ENCODE peak calls at places on chromosome 21, in seven cellular contexts. One of them, this sample, is unnamed.

GRCh38 chr21:38268859-38269566 is 12.2 kb downstream of the KCNJ15 start:
- DNase-seq in body of pancreas: no peak
- DNase-seq in T-helper 17 cell: no peak
- DNase-seq in Calu3: no peak
- DNase-seq in stimulated activated CD8-positive, alpha-beta memory T cell treated with anti-CD3 and anti-CD28 coated beads, Interleukin-4, amount 100 ng/mL, for 24 hours: no peak
- DNase-seq in uterus: no peak
- DNase-seq in fibroblast of mammary gland: no peak
- DNase-seq in this sample: no peak

GRCh38 chr21:26120833-26121232 is 49.7 kb downstream of the APP start:
- DNase-seq in stimulated activated CD8-positive, alpha-beta memory T cell treated with anti-CD3 and anti-CD28 coated beads, Interleukin-4, amount 100 ng/mL, for 24 hours: no peak
- DNase-seq in T-helper 17 cell: no peak
- DNase-seq in fibroblast of mammary gland: peak
- DNase-seq in uterus: no peak
- DNase-seq in Calu3: no peak
- DNase-seq in body of pancreas: no peak
- DNase-seq in this sample: no peak

GRCh38 chr21:34909492-34910292 is 139.4 kb downstream of the RUNX1 start:
- DNase-seq in T-helper 17 cell: no peak
- DNase-seq in stimulated activated CD8-positive, alpha-beta memory T cell treated with anti-CD3 and anti-CD28 coated beads, Interleukin-4, amount 100 ng/mL, for 24 hours: no peak
- DNase-seq in body of pancreas: no peak
- DNase-seq in Calu3: no peak
- DNase-seq in uterus: no peak
- DNase-seq in fibroblast of mammary gland: peak
- DNase-seq in this sample: no peak

GRCh38 chr21:32137266-32137665 is 141.6 kb downstream of the MIS18A start:
- DNase-seq in Calu3: no peak
- DNase-seq in body of pancreas: no peak
- DNase-seq in uterus: no peak
- DNase-seq in T-helper 17 cell: no peak
- DNase-seq in fibroblast of mammary gland: no peak
- DNase-seq in stimulated activated CD8-positive, alpha-beta memory T cell treated with anti-CD3 and anti-CD28 coated beads, Interleukin-4, amount 100 ng/mL, for 24 hours: no peak
- DNase-seq in this sample: no peak

GRCh38 chr21:42219606-42220137 is 732 bp downstream of the ABCG1 start:
- DNase-seq in stimulated activated CD8-positive, alpha-beta memory T cell treated with anti-CD3 and anti-CD28 coated beads, Interleukin-4, amount 100 ng/mL, for 24 hours: no peak
- DNase-seq in fibroblast of mammary gland: no peak
- DNase-seq in body of pancreas: no peak
- DNase-seq in Calu3: no peak
- DNase-seq in uterus: no peak
- DNase-seq in T-helper 17 cell: peak
- DNase-seq in this sample: no peak

GRCh38 chr21:44532712-44533111 is 7.3 kb downstream of the KRTAP10-1 start:
- DNase-seq in fibroblast of mammary gland: no peak
- DNase-seq in uterus: no peak
- DNase-seq in T-helper 17 cell: no peak
- DNase-seq in body of pancreas: no peak
- DNase-seq in stimulated activated CD8-positive, alpha-beta memory T cell treated with anti-CD3 and anti-CD28 coated beads, Interleukin-4, amount 100 ng/mL, for 24 hours: no peak
- DNase-seq in Calu3: no peak
- DNase-seq in this sample: no peak

GRCh38 chr21:15096146-15096545 is 31.3 kb upstream of the NRIP1 start:
- DNase-seq in uterus: no peak
- DNase-seq in Calu3: no peak
- DNase-seq in body of pancreas: no peak
- DNase-seq in T-helper 17 cell: no peak
- DNase-seq in fibroblast of mammary gland: no peak
- DNase-seq in stimulated activated CD8-positive, alpha-beta memory T cell treated with anti-CD3 and anti-CD28 coated beads, Interleukin-4, amount 100 ng/mL, for 24 hours: no peak
- DNase-seq in this sample: no peak

GRCh38 chr21:43994646-43995045 is 17.5 kb upstream of the TRAPPC10 start:
- DNase-seq in Calu3: no peak
- DNase-seq in uterus: no peak
- DNase-seq in body of pancreas: no peak
- DNase-seq in T-helper 17 cell: no peak
- DNase-seq in fibroblast of mammary gland: no peak
- DNase-seq in stimulated activated CD8-positive, alpha-beta memory T cell treated with anti-CD3 and anti-CD28 coated beads, Interleukin-4, amount 100 ng/mL, for 24 hours: no peak
- DNase-seq in this sample: no peak

GRCh38 chr21:45136927-45137611 is 62.7 kb downstream of the ADARB1 start:
- DNase-seq in Calu3: peak
- DNase-seq in uterus: peak
- DNase-seq in fibroblast of mammary gland: peak
- DNase-seq in stimulated activated CD8-positive, alpha-beta memory T cell treated with anti-CD3 and anti-CD28 coated beads, Interleukin-4, amount 100 ng/mL, for 24 hours: peak
- DNase-seq in T-helper 17 cell: peak
- DNase-seq in body of pancreas: peak
- DNase-seq in this sample: peak

GRCh38 chr21:46021398-46021797 is 39.8 kb downstream of the COL6A1 start:
- DNase-seq in stimulated activated CD8-positive, alpha-beta memory T cell treated with anti-CD3 and anti-CD28 coated beads, Interleukin-4, amount 100 ng/mL, for 24 hours: no peak
- DNase-seq in T-helper 17 cell: no peak
- DNase-seq in fibroblast of mammary gland: no peak
- DNase-seq in Calu3: no peak
- DNase-seq in uterus: no peak
- DNase-seq in body of pancreas: no peak
- DNase-seq in this sample: no peak

GRCh38 chr21:37792046-37792445 is 124.2 kb downstream of the KCNJ6 start:
- DNase-seq in body of pancreas: no peak
- DNase-seq in Calu3: no peak
- DNase-seq in stimulated activated CD8-positive, alpha-beta memory T cell treated with anti-CD3 and anti-CD28 coated beads, Interleukin-4, amount 100 ng/mL, for 24 hours: no peak
- DNase-seq in T-helper 17 cell: no peak
- DNase-seq in fibroblast of mammary gland: no peak
- DNase-seq in uterus: no peak
- DNase-seq in this sample: no peak

GRCh38 chr21:41713495-41714281 is 53.2 kb downstream of the RIPK4 start:
- DNase-seq in Calu3: no peak
- DNase-seq in stimulated activated CD8-positive, alpha-beta memory T cell treated with anti-CD3 and anti-CD28 coated beads, Interleukin-4, amount 100 ng/mL, for 24 hours: no peak
- DNase-seq in fibroblast of mammary gland: no peak
- DNase-seq in uterus: no peak
- DNase-seq in body of pancreas: peak
- DNase-seq in T-helper 17 cell: no peak
- DNase-seq in this sample: no peak

GRCh38 chr21:14918542-14918941 is 146.3 kb downstream of the NRIP1 start:
- DNase-seq in uterus: no peak
- DNase-seq in fibroblast of mammary gland: no peak
- DNase-seq in stimulated activated CD8-positive, alpha-beta memory T cell treated with anti-CD3 and anti-CD28 coated beads, Interleukin-4, amount 100 ng/mL, for 24 hours: no peak
- DNase-seq in Calu3: no peak
- DNase-seq in T-helper 17 cell: no peak
- DNase-seq in body of pancreas: no peak
- DNase-seq in this sample: no peak

GRCh38 chr21:42760977-42761751 is 107.7 kb downstream of the PDE9A start:
- DNase-seq in uterus: no peak
- DNase-seq in stimulated activated CD8-positive, alpha-beta memory T cell treated with anti-CD3 and anti-CD28 coated beads, Interleukin-4, amount 100 ng/mL, for 24 hours: no peak
- DNase-seq in T-helper 17 cell: no peak
- DNase-seq in fibroblast of mammary gland: no peak
- DNase-seq in body of pancreas: peak
- DNase-seq in Calu3: no peak
- DNase-seq in this sample: no peak

GRCh38 chr21:41766883-41767605 is at the start of gene RIPK4:
- DNase-seq in uterus: no peak
- DNase-seq in Calu3: peak
- DNase-seq in body of pancreas: peak
- DNase-seq in stimulated activated CD8-positive, alpha-beta memory T cell treated with anti-CD3 and anti-CD28 coated beads, Interleukin-4, amount 100 ng/mL, for 24 hours: peak
- DNase-seq in T-helper 17 cell: peak
- DNase-seq in fibroblast of mammary gland: no peak
- DNase-seq in this sample: no peak

GRCh38 chr21:28230559-28230958 is 762.1 kb downstream of the LTN1 start:
- DNase-seq in uterus: no peak
- DNase-seq in Calu3: no peak
- DNase-seq in stimulated activated CD8-positive, alpha-beta memory T cell treated with anti-CD3 and anti-CD28 coated beads, Interleukin-4, amount 100 ng/mL, for 24 hours: no peak
- DNase-seq in body of pancreas: no peak
- DNase-seq in T-helper 17 cell: no peak
- DNase-seq in fibroblast of mammary gland: peak
- DNase-seq in this sample: peak

GRCh38 chr21:33136898-33137502 is 67.1 kb downstream of the OLIG1 start:
- DNase-seq in uterus: no peak
- DNase-seq in T-helper 17 cell: no peak
- DNase-seq in body of pancreas: no peak
- DNase-seq in stimulated activated CD8-positive, alpha-beta memory T cell treated with anti-CD3 and anti-CD28 coated beads, Interleukin-4, amount 100 ng/mL, for 24 hours: no peak
- DNase-seq in Calu3: no peak
- DNase-seq in fibroblast of mammary gland: no peak
- DNase-seq in this sample: no peak

GRCh38 chr21:26224351-26224750 is 53.8 kb upstream of the APP start:
- DNase-seq in stimulated activated CD8-positive, alpha-beta memory T cell treated with anti-CD3 and anti-CD28 coated beads, Interleukin-4, amount 100 ng/mL, for 24 hours: no peak
- DNase-seq in uterus: no peak
- DNase-seq in fibroblast of mammary gland: no peak
- DNase-seq in T-helper 17 cell: no peak
- DNase-seq in Calu3: no peak
- DNase-seq in body of pancreas: no peak
- DNase-seq in this sample: no peak

GRCh38 chr21:35737899-35738341 is 322.4 kb downstream of the SETD4 start:
- DNase-seq in fibroblast of mammary gland: peak
- DNase-seq in T-helper 17 cell: no peak
- DNase-seq in body of pancreas: no peak
- DNase-seq in uterus: peak
- DNase-seq in stimulated activated CD8-positive, alpha-beta memory T cell treated with anti-CD3 and anti-CD28 coated beads, Interleukin-4, amount 100 ng/mL, for 24 hours: no peak
- DNase-seq in Calu3: no peak
- DNase-seq in this sample: no peak

This sample was measured in HCEC 1CT.